ENCODE peak calls at places on chromosome X, in six cellular contexts. F is endodermal cell, K is tibial artery, A is HFFc6, J is kidney glomerular epithelial cell, U is kidney tubule cell. I is an unnamed sample.

GRCh38 chrX:31423575-31424284 is 351.9 kb upstream of the FTHL17 start:
- DNase-seq in A (peak; percentile 18), K (no peak), U (peak; percentile 29), J (no peak), F (peak; percentile 65), I (no peak)

GRCh38 chrX:150337026-150337425 is 26.1 kb upstream of the MAMLD1 start:
- DNase-seq in J (no peak), F (no peak), A (no peak), K (no peak), U (no peak), I (no peak)

GRCh38 chrX:140712413-140713173 is 3.0 kb downstream of the LINC00632 start:
- DNase-seq in A (peak; percentile 1), F (peak; percentile 84), K (peak; percentile 74), U (peak; percentile 63), J (peak; percentile 50), I (peak; percentile 2)

GRCh38 chrX:16484338-16484737 is 165.6 kb upstream of the S100G start:
- DNase-seq in F (no peak), K (no peak), A (peak; percentile 87), U (peak; percentile 94), J (peak; percentile 23), I (no peak)

GRCh38 chrX:63250253-63250868 is 100.8 kb downstream of the SPIN4 start:
- DNase-seq in F (peak; percentile 74), A (peak; percentile 78), K (no peak), J (no peak), U (peak; percentile 80), I (no peak)

GRCh38 chrX:11970935-11971334 is 167.3 kb upstream of the FRMPD4 start:
- DNase-seq in A (peak; percentile 16), F (no peak), K (no peak), U (peak; percentile 56), J (no peak), I (no peak)

GRCh38 chrX:19670854-19671620 is 155.7 kb upstream of the MAP3K15 start:
- DNase-seq in F (peak; percentile 53), K (no peak), J (peak; percentile 43), A (peak; percentile 51), U (peak; percentile 86), I (no peak)

GRCh38 chrX:19005909-19006308 is 22.0 kb upstream of the PHKA2 start:
- DNase-seq in A (no peak), J (no peak), U (no peak), F (no peak), K (no peak), I (no peak)

GRCh38 chrX:107485019-107485418 is 35.6 kb downstream of the FRMPD3 start:
- DNase-seq in K (no peak), F (peak; percentile 51), A (no peak), J (no peak), U (no peak), I (no peak)

GRCh38 chrX:107565916-107566602 is 62.3 kb upstream of the PRPS1 start:
- DNase-seq in A (peak; percentile 30), K (no peak), J (peak; percentile 48), U (peak; percentile 78), F (peak; percentile 90), I (no peak)

GRCh38 chrX:102712216-102712966 is at the start of gene GPRASP2:
- DNase-seq in J (no peak), U (peak; percentile 18), A (peak; percentile 1), F (peak; percentile 72), K (peak; percentile 78), I (no peak)

GRCh38 chrX:18582910-18583493 is 88.9 kb downstream of the RS1 start:
- DNase-seq in J (no peak), U (no peak), F (no peak), A (no peak), K (no peak), I (no peak)

GRCh38 chrX:110588164-110588563 is 207.5 kb downstream of the CHRDL1 start:
- DNase-seq in A (no peak), J (no peak), U (peak; percentile 30), K (no peak), F (no peak), I (no peak)

GRCh38 chrX:85905851-85906250 is 141.5 kb downstream of the CHM start:
- DNase-seq in U (no peak), J (no peak), A (no peak), F (no peak), K (no peak), I (no peak)

GRCh38 chrX:133550665-133551064 is 135.4 kb upstream of the GPC4 start:
- DNase-seq in A (no peak), J (no peak), K (no peak), U (no peak), F (no peak), I (no peak)

GRCh38 chrX:130083656-130084382 is 26.5 kb downstream of the ELF4 start:
- DNase-seq in K (no peak), J (no peak), A (no peak), F (no peak), U (no peak), I (no peak)

GRCh38 chrX:74179071-74179470 is 124.9 kb upstream of the ZCCHC13 start:
- DNase-seq in J (peak; percentile 38), U (peak; percentile 52), K (no peak), F (no peak), A (peak; percentile 39), I (no peak)

GRCh38 chrX:21166302-21166982 is 207.8 kb upstream of the CNKSR2 start:
- DNase-seq in U (peak; percentile 62), A (no peak), K (no peak), J (peak; percentile 33), F (no peak), I (no peak)

GRCh38 chrX:31588355-31588754 is 516.5 kb upstream of the FTHL17 start:
- DNase-seq in F (no peak), U (no peak), K (no peak), J (no peak), A (no peak), I (no peak)

GRCh38 chrX:106263817-106264216 is 95.7 kb downstream of the PWWP3B start:
- DNase-seq in J (peak; percentile 36), A (no peak), F (no peak), U (peak; percentile 49), K (no peak), I (no peak)

GRCh38 chrX:48854898-48855297 is 19.5 kb upstream of the PCSK1N start:
- DNase-seq in K (no peak), F (peak; percentile 53), U (peak; percentile 24), A (no peak), J (peak; percentile 0), I (no peak)

GRCh38 chrX:120468071-120468470 is 1.0 kb downstream of the LAMP2 start:
- DNase-seq in F (no peak), J (no peak), U (no peak), K (no peak), A (no peak), I (no peak)

GRCh38 chrX:69189972-69190371 is 24.7 kb upstream of the PJA1 start:
- DNase-seq in K (no peak), U (no peak), A (no peak), F (peak; percentile 43), J (no peak), I (no peak)

GRCh38 chrX:35439042-35439639 is 359.0 kb upstream of the MAGEB16 start:
- DNase-seq in K (no peak), F (no peak), J (no peak), U (no peak), A (no peak), I (no peak)

GRCh38 chrX:105973387-105973739 is 65.2 kb downstream of the SERPINA7 start:
- DNase-seq in U (peak; percentile 6), A (no peak), K (no peak), F (no peak), J (no peak), I (no peak)

GRCh38 chrX:129743835-129744234 is 5.1 kb downstream of the XPNPEP2 start:
- DNase-seq in J (no peak), F (no peak), U (no peak), A (no peak), K (no peak), I (no peak)

GRCh38 chrX:18461431-18461830 is 36.0 kb downstream of the CDKL5 start:
- DNase-seq in K (no peak), F (no peak), J (no peak), U (no peak), A (no peak), I (no peak)

GRCh38 chrX:154712781-154713391 is 38.0 kb downstream of the GAB3 start:
- DNase-seq in F (no peak), U (peak; percentile 53), K (no peak), J (no peak), A (peak; percentile 66), I (no peak)

GRCh38 chrX:64204701-64205440 is 637 bp downstream of the AMER1 start:
- DNase-seq in U (peak; percentile 9), A (no peak), K (peak; percentile 69), F (peak; percentile 67), J (no peak), I (peak; percentile 0)

GRCh38 chrX:49071877-49072711 is 1.7 kb downstream of the PRAF2 start:
- DNase-seq in J (peak; percentile 47), F (peak; percentile 90), U (peak; percentile 71), K (peak; percentile 89), A (peak; percentile 53), I (no peak)

GRCh38 chrX:17740137-17741122 is 3.1 kb downstream of the SCML1 start:
- DNase-seq in J (no peak), F (no peak), A (no peak), U (no peak), K (no peak), I (no peak)

GRCh38 chrX:97401586-97402101 is 517.9 kb downstream of the RPA4 start:
- DNase-seq in J (no peak), K (no peak), U (peak; percentile 51), A (peak; percentile 2), F (no peak), I (no peak)

GRCh38 chrX:40010550-40011364 is 87.0 kb downstream of the BCOR start:
- DNase-seq in F (peak; percentile 77), K (no peak), U (no peak), J (no peak), A (no peak), I (no peak)

I was measured in activated T-cell treated with anti-CD3 and anti-CD28 coated beads for 1 hour.